ENCODE peak calls at places on chromosomes 16 and 17, in eight cellular contexts. A is AG10803, Q is AG04449, G is cardiac muscle cell, C is fibroblast of villous mesenchyme, J is stomach, U is esophagus squamous epithelium, P is cardiac fibroblast. B is an unnamed sample.

GRCh38 chr16:89123001-89123830 is 29.6 kb downstream of the ACSF3 start:
- DNase-seq in A (no peak), Q (no peak), G (no peak), C (no peak), J (no peak), U (no peak), P (no peak), B (no peak)

GRCh38 chr17:42695500-42695899 is 13.2 kb downstream of the CNTNAP1 start:
- DNase-seq in A (no peak), Q (no peak), G (no peak), C (no peak), J (no peak), U (no peak), P (no peak), B (no peak)

GRCh38 chr17:62673614-62674362 is 46.3 kb downstream of the MRC2 start:
- DNase-seq in A (no peak), Q (no peak), G (no peak), C (no peak), J (no peak), U (no peak), P (no peak), B (no peak)

GRCh38 chr16:57115504-57116182 is 23.3 kb downstream of the CPNE2 start:
- DNase-seq in A (no peak), Q (no peak), G (peak), C (peak), J (no peak), U (no peak), P (peak), B (peak)

GRCh38 chr16:19696961-19697360 is 21.1 kb downstream of the KNOP1 start:
- DNase-seq in A (no peak), Q (no peak), G (no peak), C (no peak), J (no peak), U (no peak), P (no peak), B (no peak)

GRCh38 chr17:63685021-63685420 is 14.9 kb downstream of the LIMD2 start:
- DNase-seq in A (peak), Q (no peak), G (peak), C (no peak), J (no peak), U (no peak), P (peak), B (no peak)

GRCh38 chr17:81870155-81870977 is 771 bp downstream of the ARHGDIA start:
- DNase-seq in A (peak), Q (no peak), G (peak), C (peak), J (peak), U (no peak), P (peak), B (peak)

GRCh38 chr17:40564195-40564882 is 933 bp downstream of the CCR7 start:
- DNase-seq in A (no peak), Q (no peak), G (no peak), C (no peak), J (peak), U (no peak), P (no peak), B (no peak)

GRCh38 chr17:74116087-74116717 is 87.3 kb upstream of the RPL38 start:
- DNase-seq in A (peak), Q (no peak), G (no peak), C (no peak), J (no peak), U (no peak), P (no peak), B (peak)

GRCh38 chr17:848402-848801 is 66.2 kb downstream of the MRM3 start:
- DNase-seq in A (no peak), Q (no peak), G (no peak), C (no peak), J (no peak), U (no peak), P (no peak), B (no peak)

GRCh38 chr17:67427410-67427809 is 50.3 kb downstream of the PITPNC1 start:
- DNase-seq in A (no peak), Q (no peak), G (no peak), C (no peak), J (no peak), U (no peak), P (no peak), B (no peak)

GRCh38 chr17:81322271-81323082 is 27.4 kb upstream of the SLC38A10 start:
- DNase-seq in A (peak), Q (no peak), G (no peak), C (no peak), J (no peak), U (no peak), P (no peak), B (no peak)

GRCh38 chr16:50305441-50306061 is 39.2 kb downstream of the ADCY7 start:
- DNase-seq in A (no peak), Q (no peak), G (no peak), C (no peak), J (no peak), U (no peak), P (no peak), B (no peak)

GRCh38 chr16:81551141-81551808 is 106.7 kb downstream of the CMIP start:
- DNase-seq in A (peak), Q (no peak), G (peak), C (peak), J (no peak), U (no peak), P (peak), B (peak)

GRCh38 chr17:34503804-34504203 is 75.6 kb upstream of the TMEM132E start:
- DNase-seq in A (no peak), Q (no peak), G (peak), C (no peak), J (no peak), U (no peak), P (no peak), B (no peak)

GRCh38 chr16:11370084-11370931 is 25.0 kb downstream of the RMI2 start:
- DNase-seq in A (peak), Q (no peak), G (no peak), C (peak), J (no peak), U (no peak), P (no peak), B (no peak)

GRCh38 chr17:76383645-76384221 is 676 bp upstream of the SPHK1 start:
- DNase-seq in A (peak), Q (no peak), G (peak), C (peak), J (peak), U (no peak), P (peak), B (peak)
- TF ChIP-seq CTCF in A (peak), Q (peak), G (peak), C (peak), J (no peak), U (no peak), P (peak), B (peak)

GRCh38 chr16:24731722-24732419 is 2.4 kb downstream of the TNRC6A start:
- DNase-seq in A (no peak), Q (no peak), G (no peak), C (no peak), J (peak), U (no peak), P (no peak), B (no peak)
- H3K4me3 ChIP-seq in A (peak), Q (no peak), G (peak), C (peak), J (peak), U (peak), P (no peak), B (no peak)

DNA sequence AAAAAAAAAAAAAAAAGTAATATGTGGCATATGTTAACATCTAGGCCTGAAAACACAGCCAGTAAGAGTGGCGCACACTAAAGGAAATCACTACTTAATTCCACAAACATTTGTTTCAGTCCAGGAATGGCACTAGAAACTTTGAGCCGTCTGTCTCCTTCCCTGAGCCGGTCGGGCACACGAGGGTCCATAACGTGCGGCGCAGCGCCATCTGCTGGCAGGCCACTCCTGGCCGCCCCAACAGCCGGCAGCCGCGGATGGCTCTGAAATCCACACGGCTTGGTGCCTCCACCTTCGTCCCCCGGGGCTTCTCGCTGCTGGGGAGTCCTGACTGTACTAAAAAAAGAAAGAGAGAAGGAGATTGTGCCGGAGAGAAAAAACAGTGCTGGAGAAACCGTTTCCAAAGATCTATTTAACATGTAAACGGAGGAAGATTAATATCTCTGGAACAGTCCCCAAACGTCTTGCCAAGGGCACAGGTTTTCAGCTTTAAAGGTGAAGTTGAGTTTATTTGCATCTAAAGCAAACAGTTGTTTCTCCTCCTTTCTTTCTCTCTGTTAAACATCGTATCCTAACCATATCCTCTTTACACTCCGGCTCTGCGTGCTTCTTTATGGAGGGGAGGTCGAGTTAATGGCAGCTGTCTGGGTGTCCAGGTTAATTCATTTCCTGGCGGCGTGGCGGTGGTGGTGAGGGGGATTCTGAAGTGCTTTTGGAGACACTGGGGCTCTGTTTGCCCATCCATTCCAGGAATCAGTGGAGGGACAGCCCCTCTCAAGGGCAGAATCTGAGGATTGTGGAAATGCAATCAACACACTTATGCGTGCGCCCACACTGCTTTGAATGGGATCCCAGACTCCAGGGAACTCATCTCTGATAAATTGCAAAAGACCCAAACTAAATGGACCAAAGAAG is 611.3 kb upstream of the SALL1 start:
- DNase-seq in A (peak), Q (peak), G (peak), C (peak), J (peak), U (no peak), P (peak), B (peak)
- TF ChIP-seq CTCF in A (peak), Q (peak), G (peak), C (peak), J (peak), U (peak), P (peak), B (peak)

GRCh38 chr17:4998666-4999428 is 1.1 kb downstream of the KIF1C start:
- DNase-seq in A (no peak), Q (no peak), G (no peak), C (no peak), J (peak), U (no peak), P (no peak), B (no peak)

GRCh38 chr17:4998027-4998665 is 396 bp downstream of the KIF1C start:
- DNase-seq in A (peak), Q (no peak), G (no peak), C (peak), J (peak), U (no peak), P (no peak), B (peak)

GRCh38 chr17:5002121-5002788 is 4.5 kb downstream of the KIF1C start:
- DNase-seq in A (no peak), Q (no peak), G (no peak), C (no peak), J (no peak), U (no peak), P (no peak), B (no peak)

GRCh38 chr17:4999429-5000093 is 1.8 kb downstream of the KIF1C start:
- DNase-seq in A (no peak), Q (no peak), G (no peak), C (no peak), J (no peak), U (no peak), P (no peak), B (no peak)

DNA sequence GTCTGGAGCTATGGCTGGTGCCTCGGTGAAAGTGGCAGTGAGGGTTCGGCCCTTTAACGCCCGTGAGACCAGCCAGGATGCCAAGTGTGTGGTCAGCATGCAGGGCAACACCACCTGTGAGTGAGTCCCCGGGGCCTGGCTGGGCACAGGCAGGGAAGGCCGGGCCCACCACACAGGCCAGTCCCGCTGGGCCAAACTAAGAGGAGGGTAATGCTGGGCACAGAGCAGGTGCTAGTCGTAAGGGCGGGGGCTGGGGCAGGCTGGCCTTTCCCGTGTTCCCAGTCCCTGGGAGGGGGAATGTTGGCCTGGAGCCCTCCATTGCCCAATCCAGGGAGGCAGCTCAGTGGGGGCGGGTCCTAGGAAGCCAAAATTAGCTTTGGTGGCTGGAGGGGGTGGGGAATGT is 2.5 kb downstream of the KIF1C start:
- DNase-seq in A (peak), Q (no peak), G (peak), C (peak), J (peak), U (no peak), P (peak), B (no peak)
- H3K4me3 ChIP-seq in A (peak), Q (peak), G (peak), C (no peak), J (peak), U (peak), P (no peak), B (no peak)

DNA sequence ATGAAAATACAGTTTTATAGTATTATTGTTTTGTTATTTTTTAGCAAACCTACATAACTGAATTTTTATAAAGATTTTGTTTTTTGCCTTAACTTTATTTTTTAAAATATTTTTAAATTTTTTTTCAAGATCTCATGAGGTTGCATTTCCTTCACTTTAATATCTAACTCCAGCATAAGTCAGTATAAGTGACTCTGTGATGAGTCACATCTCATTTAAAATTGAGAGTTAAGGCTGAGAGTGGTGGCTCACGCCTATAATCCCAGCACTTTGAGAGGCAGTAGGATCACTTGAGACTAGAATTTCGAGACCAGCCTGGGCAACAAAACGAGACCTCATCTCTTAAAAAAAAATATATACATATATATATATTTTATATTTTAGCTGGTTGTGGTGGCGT is 44.0 kb downstream of the NLK start:
- DNase-seq in A (no peak), Q (no peak), G (no peak), C (no peak), J (no peak), U (no peak), P (peak), B (peak)
- TF ChIP-seq CTCF in A (no peak), Q (no peak), G (no peak), C (no peak), J (no peak), U (no peak), P (no peak), B (no peak)

GRCh38 chr17:50533720-50534148 is 1.2 kb downstream of the EPN3 start:
- DNase-seq in A (peak), Q (no peak), G (peak), C (no peak), J (peak), U (no peak), P (peak), B (no peak)

GRCh38 chr17:50534222-50534978 is 1.9 kb downstream of the EPN3 start:
- DNase-seq in A (no peak), Q (no peak), G (no peak), C (no peak), J (peak), U (no peak), P (no peak), B (no peak)

GRCh38 chr17:50531428-50532025 is 1.0 kb upstream of the EPN3 start:
- DNase-seq in A (no peak), Q (no peak), G (no peak), C (no peak), J (no peak), U (no peak), P (no peak), B (no peak)

GRCh38 chr17:50533185-50533584 is 650 bp downstream of the EPN3 start:
- DNase-seq in A (no peak), Q (no peak), G (no peak), C (no peak), J (no peak), U (no peak), P (no peak), B (no peak)

DNA sequence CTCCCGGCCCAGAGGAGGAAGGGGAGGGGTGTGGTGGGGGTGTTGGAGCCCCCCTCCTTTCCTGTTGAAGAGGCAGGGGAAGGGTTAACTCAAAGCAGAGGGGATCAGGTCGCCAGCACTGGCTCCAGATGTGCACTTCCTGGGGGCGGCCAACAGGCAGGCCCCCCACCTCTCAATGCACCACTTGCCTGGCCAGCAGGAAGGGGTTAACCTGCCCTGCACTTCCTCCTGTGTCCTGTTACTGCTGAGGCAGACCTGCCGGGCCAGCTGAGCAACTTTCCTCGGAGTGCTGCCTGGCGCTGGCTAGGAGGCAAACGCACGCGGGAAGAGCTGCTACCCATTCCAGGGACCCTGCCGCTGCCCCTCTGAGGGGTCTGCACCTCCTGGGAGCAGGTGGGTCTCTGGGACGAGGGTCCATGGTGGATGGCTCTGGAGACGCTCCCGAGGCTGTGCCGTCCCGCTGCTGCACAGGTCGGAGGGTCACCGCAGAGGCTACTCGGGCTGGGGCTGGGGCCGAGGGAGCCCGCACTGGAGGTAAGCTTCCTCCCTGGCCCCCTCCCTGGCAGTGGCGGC is at the start of gene EPN3:
- DNase-seq in A (no peak), Q (no peak), G (peak), C (no peak), J (peak), U (no peak), P (no peak), B (no peak)
- H3K4me3 ChIP-seq in A (no peak), Q (no peak), G (peak), C (no peak), J (peak), U (peak), P (no peak), B (no peak)

B was measured in astrocyte of the spinal cord.